ENCODE peak calls at places on chromosomes 11 and 22, in six cellular contexts. Y is NCI-H2107; J is stimulated activated CD8-positive, alpha-beta memory T cell treated with anti-CD3 and anti-CD28 coated beads, Interleukin-4, amount 100 ng/mL, for 1 hour; E is iPS DF 6.9; O is cardiac muscle cell; X is Caki2. T is an unnamed sample.

GRCh38 chr11:82465481-82465880 is 268.2 kb downstream of the FAM181B start:
- DNase-seq in Y (no peak), J (no peak), E (no peak), O (no peak), X (no peak), T (no peak)

GRCh38 chr11:104570088-104570701 is 328.1 kb downstream of the CASP12 start:
- DNase-seq in Y (no peak), J (no peak), E (no peak), O (no peak), X (peak; percentile 23), T (no peak)

GRCh38 chr11:92707665-92708064 is 261.8 kb upstream of the MTNR1B start:
- DNase-seq in Y (no peak), J (no peak), E (no peak), O (peak; percentile 17), X (no peak), T (no peak)

GRCh38 chr11:14894657-14895598 is 2.9 kb upstream of the CYP2R1 start:
- DNase-seq in Y (no peak), J (no peak), E (no peak), O (no peak), X (no peak), T (no peak)

GRCh38 chr22:48885919-48886305 is 941.8 kb downstream of the BRD1 start:
- DNase-seq in Y (no peak), J (no peak), E (no peak), O (no peak), X (no peak), T (no peak)

GRCh38 chr11:133943950-133944698 is 12.6 kb downstream of the IGSF9B start:
- DNase-seq in Y (no peak), J (no peak), E (no peak), O (no peak), X (no peak), T (no peak)

GRCh38 chr11:129280027-129280811 is 88.1 kb upstream of the ARHGAP32 start:
- DNase-seq in Y (no peak), J (no peak), E (no peak), O (no peak), X (no peak), T (no peak)

GRCh38 chr22:48782817-48783511 is 1044.7 kb downstream of the BRD1 start:
- DNase-seq in Y (no peak), J (no peak), E (no peak), O (no peak), X (no peak), T (no peak)

GRCh38 chr22:17774206-17774927 is at the start of gene BID:
- DNase-seq in Y (no peak), J (no peak), E (no peak), O (peak; percentile 53), X (no peak), T (no peak)

GRCh38 chr22:41401781-41402648 is 20.3 kb downstream of the TEF start:
- DNase-seq in Y (peak; percentile 38), J (no peak), E (no peak), O (peak; percentile 36), X (peak; percentile 39), T (peak; percentile 53)

GRCh38 chr11:17811416-17811815 is 76.8 kb downstream of the KCNC1 start:
- DNase-seq in Y (no peak), J (no peak), E (no peak), O (no peak), X (no peak), T (no peak)

GRCh38 chr11:120929090-120929489 is 94.8 kb upstream of the TBCEL start:
- DNase-seq in Y (no peak), J (no peak), E (no peak), O (no peak), X (no peak), T (no peak)

GRCh38 chr11:23113887-23114216 is 253.6 kb upstream of the CCDC179 start:
- DNase-seq in Y (no peak), J (no peak), E (no peak), O (no peak), X (no peak), T (no peak)

GRCh38 chr11:60370811-60371297 is 7.5 kb upstream of the MS4A7 start:
- DNase-seq in Y (no peak), J (no peak), E (no peak), O (no peak), X (no peak), T (no peak)

GRCh38 chr22:50523806-50524663 is 1.4 kb downstream of the SCO2 start:
- DNase-seq in Y (no peak), J (no peak), E (no peak), O (no peak), X (no peak), T (no peak)

GRCh38 chr11:93444671-93445073 is 98.5 kb downstream of the SMCO4 start:
- DNase-seq in Y (peak; percentile 62), J (no peak), E (peak; percentile 33), O (peak; percentile 14), X (peak; percentile 26), T (no peak)

GRCh38 chr22:40651563-40652501 is 15.3 kb upstream of the MRTFA start:
- DNase-seq in Y (peak; percentile 83), J (no peak), E (no peak), O (peak; percentile 28), X (peak; percentile 100), T (peak; percentile 95)

GRCh38 chr22:36566720-36567119 is 37.8 kb upstream of the EIF3D start:
- DNase-seq in Y (no peak), J (no peak), E (no peak), O (no peak), X (no peak), T (no peak)

T was measured in T1000.